ENCODE peak calls at places on chromosomes 12 and 14, in five cellular contexts. Y, V, R, P and N are unnamed samples. For H3K27me3, the result is how much of the 10 kb centered on the place peaks cover.

GRCh38 chr12:52949413-52950331 is 754 bp downstream of the KRT18 start:
- DNase-seq in R (peak), Y (no peak), P (no peak), V (no peak), N (no peak)

GRCh38 chr12:30756074-30756473 is 1.3 kb upstream of the CAPRIN2 start:
- DNase-seq in Y (no peak), P (peak), R (no peak), V (no peak), N (no peak)

GRCh38 chr12:127509066-127509778 is 757.7 kb upstream of the TMEM132C start:
- DNase-seq in P (no peak), R (no peak), V (no peak), Y (no peak), N (no peak)

GRCh38 chr14:96146131-96146771 is 58.4 kb upstream of the BDKRB2 start:
- DNase-seq in R (peak), Y (no peak), V (no peak), P (no peak), N (no peak)

GRCh38 chr14:55313480-55313879 is 42.3 kb downstream of the FBXO34 start:
- DNase-seq in R (no peak), Y (no peak), V (no peak), P (no peak), N (no peak)

GRCh38 chr12:53659011-53659551 is 16.8 kb downstream of the ATP5MC2 start:
- DNase-seq in R (peak), V (no peak), P (peak), Y (no peak), N (no peak)

GRCh38 chr14:68682166-68683103 is 110.4 kb downstream of the ZFP36L1 start:
- DNase-seq in V (no peak), Y (peak), P (no peak), R (no peak), N (no peak)

GRCh38 chr12:131250028-131250950 is 296.6 kb downstream of the ADGRD1 start:
- DNase-seq in Y (no peak), R (no peak), V (no peak), P (peak), N (no peak)

GRCh38 chr12:86194721-86195120 is 61.5 kb downstream of the MGAT4C start:
- DNase-seq in R (no peak), Y (no peak), P (no peak), V (no peak), N (no peak)

GRCh38 chr12:31651893-31652521 is 7.5 kb upstream of the ETFBKMT start:
- DNase-seq in V (no peak), P (peak), R (peak), Y (no peak), N (no peak)

GRCh38 chr12:14256139-14256538 is 109.3 kb upstream of the ATF7IP start:
- DNase-seq in P (no peak), R (no peak), Y (no peak), V (no peak), N (no peak)

GRCh38 chr14:100577986-100578431 is 9.2 kb downstream of the BEGAIN start:
- DNase-seq in R (no peak), Y (no peak), P (no peak), V (no peak), N (no peak)

GRCh38 chr14:49641697-49642129 is 6.7 kb upstream of the DNAAF2 start:
- DNase-seq in V (no peak), R (peak), P (peak), Y (no peak), N (no peak)

GRCh38 chr12:130744274-130744673 is 28.2 kb upstream of the RIMBP2 start:
- DNase-seq in R (no peak), P (no peak), Y (no peak), V (no peak), N (no peak)

GRCh38 chr14:20690848-20691640 is 2.5 kb downstream of the ANG start:
- DNase-seq in Y (peak), P (peak), V (no peak), R (peak), N (no peak)

GRCh38 chr14:65237023-65237814 is 134.9 kb upstream of the MAX start:
- DNase-seq in Y (no peak), R (no peak), V (no peak), P (no peak), N (no peak)

GRCh38 chr12:57477710-57478681 is 1.7 kb downstream of the ARHGAP9 start:
- DNase-seq in R (no peak), Y (peak), V (no peak), P (no peak), N (peak)

GRCh38 chr14:53126705-53127104 is 26.4 kb downstream of the DDHD1 start:
- DNase-seq in Y (no peak), P (no peak), R (no peak), V (no peak), N (no peak)

GRCh38 chr14:80754696-80755095 is 186.8 kb downstream of the CEP128 start:
- DNase-seq in P (no peak), Y (no peak), V (no peak), R (no peak), N (no peak)

GRCh38 chr14:51224551-51224950 is 15.5 kb upstream of the TMX1 start:
- DNase-seq in P (no peak), R (no peak), V (no peak), Y (no peak), N (no peak)

GRCh38 chr12:64390275-64390851 is at the start of gene C12orf56:
- DNase-seq in R (no peak), Y (no peak), V (no peak), P (no peak), N (no peak)

GRCh38 chr12:98894412-98895085 is 249.5 kb downstream of the APAF1 start:
- DNase-seq in V (no peak), Y (no peak), P (no peak), R (no peak), N (peak)

GRCh38 chr14:85597701-85598100 is 67.8 kb downstream of the FLRT2 start:
- DNase-seq in R (no peak), V (no peak), P (no peak), Y (no peak), N (no peak)

GRCh38 chr12:95351745-95352144 is 122.2 kb upstream of the METAP2 start:
- DNase-seq in Y (no peak), P (no peak), V (no peak), R (no peak), N (no peak)

GRCh38 chr12:101076940-101077351 is 133.1 kb downstream of the SLC5A8 start:
- DNase-seq in V (no peak), R (no peak), P (no peak), Y (no peak), N (no peak)

GRCh38 chr12:96989916-96990315 is 82.9 kb downstream of the NEDD1 start:
- DNase-seq in Y (no peak), R (no peak), V (no peak), P (no peak), N (no peak)

GRCh38 chr12:92992041-92992440 is 62.9 kb upstream of the EEA1 start:
- DNase-seq in V (no peak), R (no peak), Y (no peak), P (no peak), N (no peak)

GRCh38 chr12:72491399-72491798 is 219.2 kb downstream of the TRHDE start:
- DNase-seq in R (no peak), Y (no peak), V (no peak), P (no peak), N (no peak)

GRCh38 chr12:27906658-27907473 is 65.7 kb downstream of the PTHLH start:
- DNase-seq in P (no peak), Y (no peak), R (no peak), V (no peak), N (no peak)

GRCh38 chr12:15538881-15539280 is 216.6 kb downstream of the PTPRO start:
- DNase-seq in Y (no peak), R (no peak), P (no peak), V (no peak), N (no peak)

GRCh38 chr12:95554532-95555071 is 3.3 kb upstream of the USP44 start:
- DNase-seq in P (no peak), Y (no peak), R (no peak), V (no peak), N (no peak)

GRCh38 chr12:6824085-6824800 is 2.6 kb downstream of the GPR162 start:
- DNase-seq in Y (no peak), P (no peak), R (no peak), V (no peak), N (no peak)

GRCh38 chr14:104548802-104549535 is 30.6 kb upstream of the C14orf180 start:
- DNase-seq in V (no peak), Y (no peak), P (no peak), R (no peak), N (no peak)

GRCh38 chr12:14950982-14951746 is 10.2 kb downstream of the ARHGDIB start:
- DNase-seq in V (no peak), Y (no peak), R (no peak), P (no peak), N (no peak)

GRCh38 chr12:105595440-105595839 is 264.9 kb downstream of the C12orf75 start:
- DNase-seq in V (no peak), Y (no peak), R (no peak), P (no peak), N (no peak)

DNA sequence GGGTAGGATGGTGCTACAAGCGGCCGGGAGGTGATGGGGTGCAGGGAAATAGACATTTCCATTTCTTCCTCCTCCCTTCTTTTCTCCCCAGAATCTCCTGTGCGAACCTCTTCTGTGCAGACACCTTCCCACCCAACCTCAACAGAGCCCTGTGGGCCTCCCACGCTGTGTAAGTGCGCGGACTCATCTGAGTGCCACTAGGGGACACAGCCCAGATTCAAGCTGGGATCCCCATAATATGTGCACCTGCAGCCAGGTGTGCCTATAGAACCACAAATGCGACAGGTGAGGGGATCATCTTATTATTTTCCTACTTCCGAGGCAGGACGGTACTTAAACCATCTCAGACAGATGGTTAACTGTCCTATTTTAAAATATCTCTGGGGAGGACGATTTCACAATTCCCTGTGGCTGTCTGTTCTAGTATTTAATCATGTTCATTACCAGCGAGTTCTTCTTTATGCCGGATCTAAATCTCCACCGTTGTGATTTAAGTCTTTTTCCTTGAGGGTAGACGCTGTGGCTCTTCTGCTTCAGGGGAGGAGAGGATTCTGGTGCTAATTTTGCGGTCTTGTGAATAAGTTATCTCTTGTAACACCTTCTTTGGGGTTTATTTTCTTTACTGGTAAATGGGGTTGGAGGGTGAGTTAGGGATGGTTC is 17.2 kb upstream of the CACNA1C start:
- DNase-seq in P (no peak), V (no peak), R (no peak), Y (no peak), N (no peak)
- H3K4me3 ChIP-seq in P (peak), V (peak), R (peak), Y (peak), N (peak)

GRCh38 chr14:61351457-61351856 is 30.1 kb downstream of the PRKCH start:
- DNase-seq in Y (no peak), P (no peak), R (no peak), V (no peak), N (no peak)
- H3K27me3 ChIP-seq in Y (under half), P (under half), R (under half), V (under half), N (under half)

DNA sequence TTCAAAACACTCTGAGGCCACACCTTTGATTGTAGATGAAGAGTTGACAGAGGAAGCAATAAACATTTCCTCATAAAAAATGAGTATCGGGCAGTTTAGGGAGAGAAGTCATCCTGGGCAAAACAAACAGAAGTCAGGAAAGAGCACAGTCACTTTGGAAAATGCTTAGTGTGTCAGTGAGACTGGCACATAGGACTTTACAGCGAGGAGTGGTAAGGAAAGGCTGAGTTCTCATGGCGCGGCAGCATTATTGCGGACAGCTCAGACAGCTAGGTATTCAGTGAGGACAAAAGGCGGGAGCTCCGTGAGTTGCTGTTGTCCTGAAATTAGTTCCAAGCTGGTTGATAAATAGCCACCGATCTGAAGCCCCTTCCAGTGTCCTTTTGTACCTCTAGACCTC is 229.9 kb downstream of the SNAPC1 start:
- DNase-seq in Y (no peak), V (no peak), P (no peak), R (no peak), N (no peak)
- TF ChIP-seq CTCF in Y (no peak), V (no peak), P (no peak), R (no peak), N (no peak)

GRCh38 chr14:94384342-94384741 is 4.1 kb downstream of the SERPINA1 start:
- DNase-seq in V (no peak), R (no peak), Y (no peak), P (no peak), N (no peak)

GRCh38 chr14:94385553-94386057 is 2.8 kb downstream of the SERPINA1 start:
- DNase-seq in P (no peak), Y (no peak), V (no peak), R (no peak), N (no peak)

GRCh38 chr14:94387051-94388026 is 1.1 kb downstream of the SERPINA1 start:
- DNase-seq in R (no peak), P (no peak), Y (no peak), V (no peak), N (no peak)

GRCh38 chr14:94388027-94388895 is at the start of gene SERPINA1:
- DNase-seq in P (no peak), V (no peak), R (peak), Y (no peak), N (no peak)

GRCh38 chr14:94386085-94387031 is 2.0 kb downstream of the SERPINA1 start:
- DNase-seq in R (no peak), P (no peak), V (no peak), Y (no peak), N (no peak)
- H3K4me3 ChIP-seq in R (peak), P (no peak), V (no peak), Y (peak), N (no peak)

DNA sequence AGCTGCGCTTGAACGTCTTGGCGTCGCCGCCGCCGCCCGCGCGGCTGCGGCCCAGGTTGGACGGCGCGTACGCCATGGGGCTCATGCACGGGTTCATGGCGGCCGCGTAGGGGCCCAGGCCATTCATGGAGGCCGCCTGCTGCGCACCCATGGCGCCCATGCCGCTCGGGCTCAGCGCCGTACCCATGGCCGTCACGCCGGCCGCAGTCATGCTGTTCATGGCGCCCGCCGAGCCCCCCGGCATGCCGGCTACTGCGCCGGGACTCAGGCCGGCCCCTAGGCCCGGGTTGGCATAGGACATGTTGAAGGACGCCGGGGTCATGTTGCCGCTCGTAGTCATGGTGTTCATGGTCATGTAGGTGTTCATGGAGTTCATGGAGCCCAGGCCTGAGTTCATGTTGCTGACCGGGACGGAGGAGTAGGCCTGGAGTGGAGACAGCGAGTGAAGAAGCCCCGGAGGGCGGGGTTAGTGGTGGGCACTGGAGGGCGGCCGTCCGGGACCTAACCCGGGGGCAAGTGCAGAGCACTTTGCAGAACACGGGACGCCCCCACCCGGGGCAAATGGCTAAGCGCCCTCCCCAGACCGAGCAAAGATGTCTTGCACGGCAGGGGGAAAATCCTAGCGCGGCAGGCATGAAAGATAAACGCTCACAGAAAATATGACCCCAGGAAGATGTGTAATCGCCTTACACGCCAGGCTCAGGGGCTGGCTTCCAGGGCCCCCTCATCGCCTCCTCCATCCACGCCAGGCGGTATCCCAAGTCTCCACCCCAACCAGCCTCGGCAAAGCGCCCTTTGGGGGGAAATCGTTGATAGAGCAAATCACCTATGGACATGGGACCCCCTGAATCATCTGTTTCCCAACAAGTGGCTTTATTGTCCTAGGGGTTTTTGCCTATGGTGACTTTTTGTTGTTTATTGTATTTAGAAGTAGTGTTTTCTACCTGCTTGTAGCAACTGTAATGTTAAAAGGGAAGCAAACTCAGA is 2.5 kb downstream of the FOXA1 start:
- DNase-seq in Y (no peak), R (no peak), V (no peak), P (no peak), N (no peak)
- H3K27me3 ChIP-seq in Y (under half), R (under half), V (under half), P (under half), N (under half)